ENCODE peak calls at places on chromosomes 4 and X, in four cellular contexts. A, F, W and X are unnamed samples.

GRCh38 chrX:18461431-18461830 is 36.0 kb downstream of the CDKL5 start:
- DNase-seq in A (no peak), F (no peak), W (no peak), X (no peak)

GRCh38 chr4:148214529-148215166 is 227.6 kb downstream of the NR3C2 start:
- DNase-seq in A (peak; percentile 75), F (peak; percentile 25), W (no peak), X (no peak)

GRCh38 chr4:168888715-168889215 is 121.3 kb downstream of the CBR4 start:
- DNase-seq in A (no peak), F (no peak), W (no peak), X (no peak)

GRCh38 chr4:187019896-187020295 is 296.2 kb upstream of the FAT1 start:
- DNase-seq in A (no peak), F (no peak), W (no peak), X (no peak)

GRCh38 chrX:2679534-2680485 is 11.3 kb upstream of the CD99 start:
- DNase-seq in A (no peak), F (no peak), W (no peak), X (no peak)

GRCh38 chrX:51851507-51852085 is 41.8 kb upstream of the MAGED1 start:
- DNase-seq in A (no peak), F (no peak), W (no peak), X (no peak)

GRCh38 chr4:845836-846251 is 19.9 kb upstream of the CPLX1 start:
- DNase-seq in A (no peak), F (no peak), W (no peak), X (no peak)

GRCh38 chrX:48835524-48836329 is at the start of gene PCSK1N:
- DNase-seq in A (no peak), F (no peak), W (peak; percentile 19), X (no peak)

GRCh38 chr4:85677286-85677685 is 202.3 kb downstream of the ARHGAP24 start:
- DNase-seq in A (no peak), F (no peak), W (no peak), X (no peak)

GRCh38 chr4:101753702-101754101 is 36.8 kb upstream of the BANK1 start:
- DNase-seq in A (no peak), F (no peak), W (no peak), X (no peak)

GRCh38 chr4:56655209-56655626 is 25.9 kb downstream of the HOPX start:
- DNase-seq in A (no peak), F (peak; percentile 53), W (peak; percentile 51), X (peak; percentile 57)

GRCh38 chr4:57110635-57111546 is 706 bp upstream of the IGFBP7 start:
- DNase-seq in A (peak; percentile 24), F (peak; percentile 37), W (peak; percentile 60), X (peak; percentile 50)

GRCh38 chrX:96843566-96843965 is 40.1 kb upstream of the RPA4 start:
- DNase-seq in A (no peak), F (no peak), W (no peak), X (no peak)

GRCh38 chr4:186587416-186588018 is 32.1 kb upstream of the MTNR1A start:
- DNase-seq in A (peak; percentile 47), F (peak; percentile 60), W (peak; percentile 89), X (peak; percentile 64)

GRCh38 chr4:140149851-140150635 is 3.9 kb downstream of the MAML3 start:
- DNase-seq in A (peak; percentile 79), F (peak; percentile 78), W (peak; percentile 87), X (peak; percentile 68)
- TF ChIP-seq POLR2A in A (no peak), F (no peak), W (no peak), X (no peak)

GRCh38 chr4:87419578-87420249 is 2.7 kb upstream of the NUDT9 start:
- DNase-seq in A (no peak), F (no peak), W (no peak), X (no peak)

GRCh38 chr4:87420431-87420830 is 1.9 kb upstream of the NUDT9 start:
- DNase-seq in A (no peak), F (no peak), W (no peak), X (no peak)

GRCh38 chr4:87425711-87426110 is 3.3 kb downstream of the NUDT9 start:
- DNase-seq in A (no peak), F (no peak), W (no peak), X (no peak)

GRCh38 chr4:87423313-87424031 is 1.1 kb downstream of the NUDT9 start:
- DNase-seq in A (no peak), F (no peak), W (peak; percentile 28), X (no peak)

DNA sequence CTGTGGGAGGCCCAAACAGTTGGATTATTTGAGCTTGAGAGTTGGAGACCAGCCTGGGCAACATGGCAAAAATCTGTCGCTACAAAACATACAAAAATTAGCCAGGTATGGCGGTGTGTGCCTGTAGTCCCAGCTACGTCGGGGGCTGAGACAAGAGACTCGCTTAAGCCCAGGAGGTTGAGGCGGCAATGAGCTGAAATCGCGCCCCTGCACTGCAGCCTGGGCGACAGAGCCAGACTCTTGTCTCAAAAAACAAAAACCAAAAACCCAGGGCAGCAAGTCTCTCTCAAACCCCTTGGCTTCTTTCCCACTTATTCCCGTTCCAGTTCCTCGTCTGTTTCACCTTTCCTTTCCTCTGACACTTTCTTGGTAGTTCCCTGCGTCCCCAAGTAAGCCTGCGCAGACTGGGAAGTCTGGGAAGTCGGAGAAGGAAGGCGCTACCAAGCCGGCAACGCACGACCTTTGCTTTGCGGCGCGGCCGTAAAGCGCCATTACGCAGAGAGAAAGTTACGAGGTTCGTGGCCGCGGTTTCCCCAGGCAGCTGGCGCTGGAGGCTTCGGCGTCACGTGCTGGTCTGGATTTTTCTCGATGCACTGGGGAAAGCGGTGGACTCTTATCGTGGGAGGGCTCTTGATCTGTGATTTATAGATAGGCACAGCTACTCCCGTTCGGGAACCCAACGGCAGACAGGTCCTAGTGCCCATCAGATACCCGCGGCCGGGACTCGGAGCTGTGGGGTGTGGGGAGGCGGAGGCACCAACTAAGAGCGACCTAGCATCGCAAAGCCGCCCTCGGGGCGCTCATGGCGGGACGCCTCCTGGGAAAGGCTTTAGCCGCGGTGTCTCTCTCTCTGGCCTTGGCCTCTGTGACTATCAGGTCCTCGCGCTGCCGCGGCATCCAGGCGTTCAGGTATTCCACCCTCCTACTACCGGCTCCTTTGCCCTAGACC is at the start of gene NUDT9:
- DNase-seq in A (peak; percentile 89), F (peak; percentile 97), W (peak; percentile 98), X (peak; percentile 96)
- TF ChIP-seq POLR2A in A (peak; percentile 89), F (peak; percentile 69), W (no peak), X (peak; percentile 57)

DNA sequence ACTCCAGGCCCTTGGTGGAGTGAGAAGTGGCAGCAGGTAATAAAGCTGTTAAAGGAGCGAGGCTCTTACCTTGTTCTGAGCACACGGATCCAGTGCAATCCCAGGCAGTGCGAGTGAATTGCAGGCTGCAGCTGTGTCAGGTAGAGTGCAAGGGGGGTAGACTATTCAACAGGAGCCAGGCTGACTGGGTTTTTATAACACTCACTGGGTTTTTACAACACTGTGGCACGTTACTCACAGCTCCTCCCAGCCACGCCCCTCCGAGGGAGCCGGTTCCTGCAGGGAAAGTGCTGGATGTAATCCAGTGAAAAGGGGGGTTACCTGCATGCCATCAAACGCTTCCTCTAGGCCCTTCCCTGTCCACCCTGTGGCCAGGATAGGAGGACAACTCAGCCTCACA is 358 bp downstream of the FGFBP1 start:
- DNase-seq in A (no peak), F (no peak), W (no peak), X (peak; percentile 86)
- TF ChIP-seq POLR2A in A (no peak), F (no peak), W (no peak), X (peak; percentile 63)

DNA sequence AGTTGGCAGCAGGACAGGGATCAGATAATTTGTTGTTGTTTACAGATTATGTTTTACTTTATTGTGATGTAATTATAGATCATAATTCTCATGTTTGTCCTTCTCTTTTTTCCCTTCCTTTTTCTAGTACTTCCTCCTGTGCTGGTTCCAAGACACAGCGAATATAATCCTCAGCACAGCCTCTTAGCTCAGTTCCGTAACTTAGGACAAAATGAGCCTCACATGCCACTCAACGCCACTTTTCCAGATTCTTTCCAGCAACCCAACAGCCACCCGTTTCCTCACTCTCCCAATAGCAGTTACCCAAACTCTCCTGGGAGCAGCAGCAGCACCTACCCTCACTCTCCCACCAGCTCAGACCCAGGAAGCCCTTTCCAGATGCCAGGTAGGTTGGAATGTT is 58.0 kb downstream of the SMAD1 start:
- DNase-seq in A (no peak), F (no peak), W (no peak), X (no peak)
- TF ChIP-seq POLR2A in A (no peak), F (no peak), W (no peak), X (no peak)